ENCODE peak calls at places on chromosome 2, in six cellular contexts. C is tibial artery; G is activated CD4-positive, alpha-beta T cell treated with anti-CD3 and anti-CD28 coated beads for 1 hour; V is cardiac fibroblast; Y is KBM-7; F is vagina. X is an unnamed sample.

GRCh38 chr2:179850188-179850587 is 11.2 kb downstream of the ZNF385B start:
- DNase-seq in C (no peak), G (no peak), V (peak), Y (no peak), F (no peak), X (no peak)

GRCh38 chr2:200432296-200432695 is 77.6 kb downstream of the KCTD18 start:
- DNase-seq in C (no peak), G (no peak), V (peak), Y (no peak), F (no peak), X (no peak)

GRCh38 chr2:43838560-43839267 is at the start of the genes ABCG5 and ABCG8:
- DNase-seq in C (no peak), G (no peak), V (no peak), Y (no peak), F (peak), X (no peak)

GRCh38 chr2:229815858-229816257 is 101.5 kb upstream of the DNER start:
- DNase-seq in C (no peak), G (no peak), V (peak), Y (no peak), F (no peak), X (no peak)

GRCh38 chr2:15436195-15436594 is 124.9 kb downstream of the NBAS start:
- DNase-seq in C (no peak), G (no peak), V (no peak), Y (no peak), F (no peak), X (no peak)

GRCh38 chr2:213306320-213306942 is 22.2 kb downstream of the SPAG16 start:
- DNase-seq in C (peak), G (no peak), V (peak), Y (no peak), F (no peak), X (no peak)

GRCh38 chr2:215951558-215951957 is 61.8 kb downstream of the MREG start:
- DNase-seq in C (no peak), G (no peak), V (no peak), Y (no peak), F (no peak), X (no peak)

GRCh38 chr2:30252723-30253688 is 21.7 kb downstream of the LBH start:
- DNase-seq in C (peak), G (peak), V (peak), Y (peak), F (no peak), X (no peak)

X was measured in GM12865.